ENCODE peak calls at places on chromosomes 6 and 20, in six cellular contexts. One of them, this sample, is unnamed.

GRCh38 chr6:142300302-142300701 is 1.5 kb upstream of the ADGRG6 start:
- DNase-seq in astrocyte of the spinal cord: no peak
- DNase-seq in psoas muscle: no peak
- DNase-seq in AG04449: no peak
- DNase-seq in CD14-positive monocyte: no peak
- DNase-seq in tibial artery: no peak
- DNase-seq in this sample: no peak

GRCh38 chr6:142601427-142601826 is 299.6 kb downstream of the ADGRG6 start:
- DNase-seq in tibial artery: no peak
- DNase-seq in AG04449: no peak
- DNase-seq in psoas muscle: no peak
- DNase-seq in astrocyte of the spinal cord: no peak
- DNase-seq in CD14-positive monocyte: no peak
- DNase-seq in this sample: no peak

GRCh38 chr6:117306227-117306784 is 40.9 kb downstream of the VGLL2 start:
- DNase-seq in CD14-positive monocyte: no peak
- DNase-seq in astrocyte of the spinal cord: no peak
- DNase-seq in tibial artery: no peak
- DNase-seq in AG04449: no peak
- DNase-seq in psoas muscle: no peak
- DNase-seq in this sample: no peak

GRCh38 chr6:118709859-118710350 is 58.5 kb upstream of the CEP85L start:
- DNase-seq in AG04449: no peak
- DNase-seq in psoas muscle: no peak
- DNase-seq in CD14-positive monocyte: peak
- DNase-seq in tibial artery: no peak
- DNase-seq in astrocyte of the spinal cord: peak
- DNase-seq in this sample: no peak

GRCh38 chr6:133447924-133448323 is 206.8 kb downstream of the EYA4 start:
- DNase-seq in tibial artery: no peak
- DNase-seq in AG04449: no peak
- DNase-seq in psoas muscle: no peak
- DNase-seq in CD14-positive monocyte: no peak
- DNase-seq in astrocyte of the spinal cord: peak
- DNase-seq in this sample: no peak

GRCh38 chr6:167957626-167958025 is 39.8 kb upstream of the KIF25 start:
- DNase-seq in CD14-positive monocyte: no peak
- DNase-seq in AG04449: no peak
- DNase-seq in tibial artery: no peak
- DNase-seq in astrocyte of the spinal cord: no peak
- DNase-seq in psoas muscle: no peak
- DNase-seq in this sample: no peak

GRCh38 chr20:58447733-58448391 is 58.8 kb downstream of the VAPB start:
- DNase-seq in psoas muscle: no peak
- DNase-seq in AG04449: no peak
- DNase-seq in tibial artery: no peak
- DNase-seq in CD14-positive monocyte: no peak
- DNase-seq in astrocyte of the spinal cord: peak
- DNase-seq in this sample: peak

GRCh38 chr6:34986845-34987246 is 97.8 kb downstream of the ANKS1A start:
- DNase-seq in astrocyte of the spinal cord: peak
- DNase-seq in psoas muscle: peak
- DNase-seq in CD14-positive monocyte: peak
- DNase-seq in AG04449: no peak
- DNase-seq in tibial artery: peak
- DNase-seq in this sample: peak

GRCh38 chr6:139373154-139373927 is 1.1 kb downstream of the CITED2 start:
- DNase-seq in CD14-positive monocyte: peak
- DNase-seq in psoas muscle: peak
- DNase-seq in astrocyte of the spinal cord: peak
- DNase-seq in AG04449: no peak
- DNase-seq in tibial artery: peak
- DNase-seq in this sample: no peak

GRCh38 chr20:3472105-3472504 is 1.3 kb downstream of the ATRN start:
- DNase-seq in CD14-positive monocyte: no peak
- DNase-seq in AG04449: no peak
- DNase-seq in astrocyte of the spinal cord: no peak
- DNase-seq in psoas muscle: no peak
- DNase-seq in tibial artery: no peak
- DNase-seq in this sample: no peak

GRCh38 chr6:72212686-72213085 is 326.3 kb downstream of the RIMS1 start:
- DNase-seq in astrocyte of the spinal cord: no peak
- DNase-seq in psoas muscle: no peak
- DNase-seq in AG04449: no peak
- DNase-seq in CD14-positive monocyte: no peak
- DNase-seq in tibial artery: no peak
- DNase-seq in this sample: no peak

GRCh38 chr6:4803343-4803744 is 27.1 kb downstream of the CDYL start:
- DNase-seq in CD14-positive monocyte: no peak
- DNase-seq in AG04449: no peak
- DNase-seq in tibial artery: no peak
- DNase-seq in psoas muscle: no peak
- DNase-seq in astrocyte of the spinal cord: no peak
- DNase-seq in this sample: no peak

DNA sequence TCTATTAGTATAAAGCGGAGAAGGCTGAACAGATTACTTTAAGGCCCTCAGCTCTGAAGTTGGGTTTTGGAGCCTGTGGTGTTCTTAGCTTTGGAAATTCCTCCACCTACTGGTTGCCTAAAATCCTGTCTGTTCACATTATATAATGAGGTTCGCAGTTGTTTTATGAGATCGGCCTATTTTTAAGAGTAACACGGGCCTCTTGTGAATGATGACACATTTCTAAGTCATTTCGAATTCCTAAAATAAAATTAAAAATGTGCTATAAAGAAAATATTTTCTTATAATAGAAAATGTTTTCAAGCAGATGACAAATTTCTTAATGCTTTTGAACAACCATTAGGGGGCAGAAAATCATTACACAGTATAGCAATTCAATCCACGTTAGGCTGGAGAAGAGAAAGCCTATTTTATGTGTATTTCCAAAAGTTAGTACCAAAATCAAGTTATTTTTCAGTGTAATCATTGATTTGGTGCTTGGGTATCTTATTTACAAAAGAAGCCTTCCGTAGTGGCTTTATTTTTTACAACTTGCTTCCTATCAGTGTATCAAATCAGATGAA is 15.8 kb upstream of the FAM8A1 start:
- DNase-seq in tibial artery: no peak
- DNase-seq in psoas muscle: no peak
- DNase-seq in AG04449: no peak
- DNase-seq in CD14-positive monocyte: no peak
- DNase-seq in astrocyte of the spinal cord: peak
- DNase-seq in this sample: peak
- TF ChIP-seq CTCF in tibial artery: peak
- TF ChIP-seq CTCF in psoas muscle: peak
- TF ChIP-seq CTCF in AG04449: peak
- TF ChIP-seq CTCF in CD14-positive monocyte: peak
- TF ChIP-seq CTCF in astrocyte of the spinal cord: peak
- TF ChIP-seq CTCF in this sample: peak

GRCh38 chr6:52724406-52725121 is 38.7 kb downstream of the GSTA2 start:
- DNase-seq in psoas muscle: peak
- DNase-seq in AG04449: no peak
- DNase-seq in astrocyte of the spinal cord: peak
- DNase-seq in CD14-positive monocyte: peak
- DNase-seq in tibial artery: peak
- DNase-seq in this sample: no peak
- TF ChIP-seq CTCF in psoas muscle: no peak
- TF ChIP-seq CTCF in AG04449: peak
- TF ChIP-seq CTCF in astrocyte of the spinal cord: peak
- TF ChIP-seq CTCF in CD14-positive monocyte: no peak
- TF ChIP-seq CTCF in tibial artery: peak
- TF ChIP-seq CTCF in this sample: peak

DNA sequence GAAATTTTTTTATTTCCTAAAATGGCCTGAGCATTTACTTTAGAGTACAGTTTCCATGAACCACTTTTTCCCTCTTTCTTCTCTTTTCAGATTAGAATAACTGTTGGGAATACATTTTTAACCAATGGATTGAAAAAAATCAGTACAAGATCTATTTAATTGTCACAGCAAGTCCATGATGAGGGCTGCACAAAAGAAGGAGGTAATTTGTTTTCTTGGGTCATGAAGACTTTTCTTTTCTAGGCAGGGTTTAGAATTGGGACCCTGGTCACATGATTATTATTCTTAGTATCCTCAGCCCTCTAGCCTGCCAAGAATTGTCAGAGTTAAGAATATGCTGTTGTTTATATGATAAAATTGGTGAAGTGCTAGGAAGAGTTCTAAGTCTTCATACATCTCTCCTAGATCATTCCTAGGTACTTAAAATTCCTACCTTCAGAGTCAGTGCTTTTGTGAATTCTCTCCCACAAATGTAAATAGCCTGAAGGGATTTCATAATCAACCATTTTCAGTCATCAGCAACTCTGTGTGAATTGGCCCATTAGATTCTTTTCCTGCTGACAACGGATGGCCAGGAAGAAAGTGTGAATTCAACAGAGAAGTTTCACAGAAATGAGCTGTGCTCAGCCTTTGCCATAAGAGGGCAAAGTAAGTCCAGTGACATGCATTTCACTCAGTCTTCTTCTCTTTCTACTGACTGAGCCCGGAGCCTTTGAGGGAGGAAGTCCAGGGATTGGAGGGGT is 32.4 kb upstream of the TPBG start:
- DNase-seq in AG04449: peak
- DNase-seq in CD14-positive monocyte: no peak
- DNase-seq in astrocyte of the spinal cord: peak
- DNase-seq in tibial artery: no peak
- DNase-seq in psoas muscle: no peak
- DNase-seq in this sample: peak
- TF ChIP-seq CTCF in AG04449: peak
- TF ChIP-seq CTCF in CD14-positive monocyte: no peak
- TF ChIP-seq CTCF in astrocyte of the spinal cord: peak
- TF ChIP-seq CTCF in tibial artery: no peak
- TF ChIP-seq CTCF in psoas muscle: no peak
- TF ChIP-seq CTCF in this sample: peak

DNA sequence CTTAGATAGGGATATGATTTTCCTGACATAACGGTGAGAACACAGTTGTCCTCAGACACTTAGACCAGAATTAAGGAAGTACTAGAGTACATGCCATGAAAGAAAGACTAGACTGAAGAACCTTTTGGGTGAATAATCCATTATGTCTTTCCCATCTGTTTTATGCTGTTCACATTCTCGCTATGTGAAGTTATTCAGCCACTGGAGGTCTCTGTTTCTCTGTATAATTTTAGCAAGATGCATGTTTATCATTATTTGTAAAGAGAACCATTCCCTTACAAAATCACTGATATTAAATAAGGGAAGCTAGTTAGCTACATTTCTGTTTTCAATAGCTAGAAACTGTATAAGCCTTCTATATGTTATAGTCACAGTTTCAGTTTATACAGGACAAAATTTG is 391.9 kb downstream of the CD109 start:
- DNase-seq in tibial artery: no peak
- DNase-seq in AG04449: no peak
- DNase-seq in CD14-positive monocyte: no peak
- DNase-seq in astrocyte of the spinal cord: peak
- DNase-seq in psoas muscle: no peak
- DNase-seq in this sample: no peak
- TF ChIP-seq CTCF in tibial artery: no peak
- TF ChIP-seq CTCF in AG04449: no peak
- TF ChIP-seq CTCF in CD14-positive monocyte: no peak
- TF ChIP-seq CTCF in astrocyte of the spinal cord: peak
- TF ChIP-seq CTCF in psoas muscle: no peak
- TF ChIP-seq CTCF in this sample: peak

GRCh38 chr6:143782517-143782916 is 60.6 kb upstream of the LTV1 start:
- DNase-seq in AG04449: no peak
- DNase-seq in psoas muscle: no peak
- DNase-seq in tibial artery: no peak
- DNase-seq in astrocyte of the spinal cord: peak
- DNase-seq in CD14-positive monocyte: no peak
- DNase-seq in this sample: peak
- TF ChIP-seq CTCF in AG04449: no peak
- TF ChIP-seq CTCF in psoas muscle: no peak
- TF ChIP-seq CTCF in tibial artery: no peak
- TF ChIP-seq CTCF in astrocyte of the spinal cord: no peak
- TF ChIP-seq CTCF in CD14-positive monocyte: no peak
- TF ChIP-seq CTCF in this sample: no peak

DNA sequence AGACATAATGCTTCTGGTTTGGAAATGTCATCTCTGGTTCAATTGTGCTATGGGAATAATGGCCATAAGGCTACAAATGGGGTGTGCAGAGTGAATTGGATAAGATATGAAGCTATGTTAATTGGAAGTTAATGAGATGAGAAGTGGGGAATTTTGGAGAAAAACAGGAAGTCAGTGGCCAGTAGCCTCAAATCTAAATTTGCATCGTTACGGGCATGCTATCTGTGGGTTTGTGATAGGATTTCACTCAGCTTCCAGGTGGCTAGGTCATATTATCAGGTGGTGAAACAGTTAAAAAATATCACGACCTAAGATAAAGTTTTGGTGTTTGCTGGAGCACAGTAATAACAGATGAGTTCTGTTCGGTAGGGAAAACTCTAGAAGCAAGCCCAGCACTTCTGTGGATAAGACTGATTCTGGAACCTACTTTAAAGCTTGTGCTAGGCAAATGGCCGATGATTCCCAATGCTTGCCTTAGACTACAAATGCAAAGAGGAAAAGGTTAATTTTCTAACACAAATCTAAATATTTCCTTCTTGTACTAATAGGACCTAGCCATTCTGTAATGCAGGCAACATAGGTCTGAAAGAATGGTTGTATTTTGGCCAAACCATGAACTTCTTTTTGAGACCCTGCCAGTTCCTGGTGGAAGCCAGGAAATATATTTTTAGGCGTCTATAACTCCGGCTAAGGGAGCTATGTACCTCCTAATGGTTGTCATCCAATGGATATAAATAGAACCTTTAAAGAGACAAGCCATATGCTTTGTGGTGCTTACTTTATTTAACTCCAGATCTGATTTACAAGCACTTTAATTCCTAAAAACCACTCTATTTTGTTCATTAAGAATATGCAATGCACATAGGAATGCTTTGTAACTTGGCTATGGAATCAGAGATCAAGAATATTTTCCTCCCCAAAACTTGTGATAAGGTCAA is 111.0 kb downstream of the PLCB1 start:
- DNase-seq in CD14-positive monocyte: no peak
- DNase-seq in psoas muscle: no peak
- DNase-seq in astrocyte of the spinal cord: no peak
- DNase-seq in AG04449: no peak
- DNase-seq in tibial artery: no peak
- DNase-seq in this sample: no peak
- TF ChIP-seq CTCF in CD14-positive monocyte: no peak
- TF ChIP-seq CTCF in psoas muscle: no peak
- TF ChIP-seq CTCF in astrocyte of the spinal cord: no peak
- TF ChIP-seq CTCF in AG04449: no peak
- TF ChIP-seq CTCF in tibial artery: no peak
- TF ChIP-seq CTCF in this sample: no peak

DNA sequence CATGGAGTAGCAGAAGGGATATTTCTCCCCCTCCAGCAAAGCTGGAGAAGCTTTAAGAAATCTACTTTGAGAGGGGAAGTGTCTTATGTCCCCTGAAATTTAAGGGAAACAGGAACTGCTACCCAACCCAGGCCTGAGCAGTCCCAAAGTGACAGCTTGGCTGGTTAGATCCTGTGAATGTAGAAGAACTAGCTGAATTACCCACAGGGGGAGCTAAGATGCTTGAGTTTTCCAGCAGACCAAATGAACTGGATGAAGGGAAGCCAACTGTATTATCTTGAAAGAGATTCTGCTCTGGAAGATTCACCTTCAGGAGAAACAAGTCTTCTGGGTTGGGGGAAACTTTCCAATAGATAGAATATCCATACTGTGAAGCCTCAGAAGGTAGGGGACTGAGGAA is 303.3 kb upstream of the MMS22L start:
- DNase-seq in astrocyte of the spinal cord: peak
- DNase-seq in AG04449: peak
- DNase-seq in tibial artery: no peak
- DNase-seq in CD14-positive monocyte: no peak
- DNase-seq in psoas muscle: no peak
- DNase-seq in this sample: peak
- TF ChIP-seq CTCF in astrocyte of the spinal cord: peak
- TF ChIP-seq CTCF in AG04449: peak
- TF ChIP-seq CTCF in tibial artery: no peak
- TF ChIP-seq CTCF in CD14-positive monocyte: no peak
- TF ChIP-seq CTCF in psoas muscle: peak
- TF ChIP-seq CTCF in this sample: peak

This sample was measured in AG09319.